ENCODE peak calls at places on chromosomes 3 and 15, in five cellular contexts. One of them, this sample, is unnamed. For H3K36me3, the result is how much of the 10 kb centered on the place peaks cover.

GRCh38 chr15:50358805-50359204 is 3.8 kb upstream of the GABPB1 start:
- DNase-seq in PC-9: no peak
- DNase-seq in CD4-positive, CD25-positive, alpha-beta regulatory T cell: peak
- DNase-seq in CD8-positive, alpha-beta T cell: no peak
- DNase-seq in cardiac muscle cell: peak
- DNase-seq in this sample: no peak

GRCh38 chr15:68224546-68225250 is 4.8 kb downstream of the CLN6 start:
- DNase-seq in cardiac muscle cell: no peak
- DNase-seq in PC-9: no peak
- DNase-seq in CD4-positive, CD25-positive, alpha-beta regulatory T cell: no peak
- DNase-seq in CD8-positive, alpha-beta T cell: peak
- DNase-seq in this sample: no peak

GRCh38 chr3:46669191-46669999 is 24.1 kb downstream of the ALS2CL start:
- DNase-seq in CD4-positive, CD25-positive, alpha-beta regulatory T cell: no peak
- DNase-seq in PC-9: no peak
- DNase-seq in cardiac muscle cell: no peak
- DNase-seq in CD8-positive, alpha-beta T cell: no peak
- DNase-seq in this sample: no peak

GRCh38 chr3:178352300-178353021 is 183.8 kb upstream of the KCNMB2 start:
- DNase-seq in CD4-positive, CD25-positive, alpha-beta regulatory T cell: no peak
- DNase-seq in cardiac muscle cell: peak
- DNase-seq in PC-9: peak
- DNase-seq in CD8-positive, alpha-beta T cell: no peak
- DNase-seq in this sample: no peak

GRCh38 chr15:31250033-31250432 is 76.6 kb upstream of the KLF13 start:
- DNase-seq in CD8-positive, alpha-beta T cell: no peak
- DNase-seq in cardiac muscle cell: no peak
- DNase-seq in CD4-positive, CD25-positive, alpha-beta regulatory T cell: no peak
- DNase-seq in PC-9: no peak
- DNase-seq in this sample: no peak

GRCh38 chr3:32818431-32819085 is 761 bp downstream of the TRIM71 start:
- DNase-seq in PC-9: no peak
- DNase-seq in CD4-positive, CD25-positive, alpha-beta regulatory T cell: no peak
- DNase-seq in CD8-positive, alpha-beta T cell: no peak
- DNase-seq in cardiac muscle cell: no peak
- DNase-seq in this sample: peak

GRCh38 chr3:87771338-87772059 is 287.3 kb downstream of the CGGBP1 start:
- DNase-seq in CD4-positive, CD25-positive, alpha-beta regulatory T cell: no peak
- DNase-seq in cardiac muscle cell: peak
- DNase-seq in CD8-positive, alpha-beta T cell: peak
- DNase-seq in PC-9: no peak
- DNase-seq in this sample: peak

GRCh38 chr15:75947117-75947516 is 43.4 kb downstream of the FBXO22 start:
- DNase-seq in CD8-positive, alpha-beta T cell: no peak
- DNase-seq in cardiac muscle cell: peak
- DNase-seq in PC-9: no peak
- DNase-seq in CD4-positive, CD25-positive, alpha-beta regulatory T cell: no peak
- DNase-seq in this sample: no peak

GRCh38 chr3:20352547-20353164 is 166.7 kb upstream of the SGO1 start:
- DNase-seq in CD8-positive, alpha-beta T cell: no peak
- DNase-seq in cardiac muscle cell: peak
- DNase-seq in CD4-positive, CD25-positive, alpha-beta regulatory T cell: no peak
- DNase-seq in PC-9: no peak
- DNase-seq in this sample: no peak

GRCh38 chr15:34188711-34189110 is 21.2 kb downstream of the KATNBL1 start:
- DNase-seq in cardiac muscle cell: no peak
- DNase-seq in CD8-positive, alpha-beta T cell: no peak
- DNase-seq in CD4-positive, CD25-positive, alpha-beta regulatory T cell: no peak
- DNase-seq in PC-9: no peak
- DNase-seq in this sample: no peak

GRCh38 chr3:71874618-71875017 is 89.7 kb upstream of the PROK2 start:
- DNase-seq in CD8-positive, alpha-beta T cell: no peak
- DNase-seq in CD4-positive, CD25-positive, alpha-beta regulatory T cell: no peak
- DNase-seq in PC-9: no peak
- DNase-seq in cardiac muscle cell: no peak
- DNase-seq in this sample: peak

GRCh38 chr3:145219355-145220196 is 941.4 kb downstream of the PLOD2 start:
- DNase-seq in PC-9: no peak
- DNase-seq in CD8-positive, alpha-beta T cell: no peak
- DNase-seq in CD4-positive, CD25-positive, alpha-beta regulatory T cell: no peak
- DNase-seq in cardiac muscle cell: no peak
- DNase-seq in this sample: no peak

GRCh38 chr15:48493084-48493762 is 152.3 kb downstream of the FBN1 start:
- DNase-seq in CD8-positive, alpha-beta T cell: no peak
- DNase-seq in CD4-positive, CD25-positive, alpha-beta regulatory T cell: no peak
- DNase-seq in PC-9: no peak
- DNase-seq in cardiac muscle cell: peak
- DNase-seq in this sample: no peak

GRCh38 chr15:64156652-64157331 is 5.3 kb downstream of the SNX22 start:
- DNase-seq in cardiac muscle cell: no peak
- DNase-seq in PC-9: no peak
- DNase-seq in CD4-positive, CD25-positive, alpha-beta regulatory T cell: no peak
- DNase-seq in CD8-positive, alpha-beta T cell: no peak
- DNase-seq in this sample: no peak

GRCh38 chr3:100213891-100214573 is 46.8 kb upstream of the TBC1D23 start:
- DNase-seq in PC-9: no peak
- DNase-seq in CD4-positive, CD25-positive, alpha-beta regulatory T cell: no peak
- DNase-seq in CD8-positive, alpha-beta T cell: no peak
- DNase-seq in cardiac muscle cell: no peak
- DNase-seq in this sample: no peak

GRCh38 chr3:53030864-53031445 is 14.9 kb downstream of the SFMBT1 start:
- DNase-seq in CD8-positive, alpha-beta T cell: peak
- DNase-seq in PC-9: no peak
- DNase-seq in cardiac muscle cell: no peak
- DNase-seq in CD4-positive, CD25-positive, alpha-beta regulatory T cell: no peak
- DNase-seq in this sample: no peak

GRCh38 chr3:148924572-148924971 is 59.5 kb downstream of the CPA3 start:
- DNase-seq in CD8-positive, alpha-beta T cell: no peak
- DNase-seq in PC-9: no peak
- DNase-seq in CD4-positive, CD25-positive, alpha-beta regulatory T cell: no peak
- DNase-seq in cardiac muscle cell: peak
- DNase-seq in this sample: no peak

GRCh38 chr3:14563946-14564539 is 23.9 kb upstream of the GRIP2 start:
- DNase-seq in CD8-positive, alpha-beta T cell: no peak
- DNase-seq in PC-9: no peak
- DNase-seq in cardiac muscle cell: no peak
- DNase-seq in CD4-positive, CD25-positive, alpha-beta regulatory T cell: no peak
- DNase-seq in this sample: no peak

GRCh38 chr3:146972726-146973125 is 367.6 kb upstream of the PLSCR5 start:
- DNase-seq in PC-9: no peak
- DNase-seq in CD8-positive, alpha-beta T cell: no peak
- DNase-seq in CD4-positive, CD25-positive, alpha-beta regulatory T cell: no peak
- DNase-seq in cardiac muscle cell: peak
- DNase-seq in this sample: no peak

GRCh38 chr3:96813134-96813819 is 1.1 kb upstream of the EPHA6 start:
- DNase-seq in cardiac muscle cell: peak
- DNase-seq in CD8-positive, alpha-beta T cell: no peak
- DNase-seq in CD4-positive, CD25-positive, alpha-beta regulatory T cell: no peak
- DNase-seq in PC-9: peak
- DNase-seq in this sample: peak

GRCh38 chr3:58155838-58156237 is 54.9 kb downstream of the DNASE1L3 start:
- DNase-seq in PC-9: no peak
- DNase-seq in CD4-positive, CD25-positive, alpha-beta regulatory T cell: no peak
- DNase-seq in CD8-positive, alpha-beta T cell: no peak
- DNase-seq in cardiac muscle cell: no peak
- DNase-seq in this sample: no peak
- H3K36me3 ChIP-seq in PC-9: under half
- H3K36me3 ChIP-seq in CD4-positive, CD25-positive, alpha-beta regulatory T cell: under half
- H3K36me3 ChIP-seq in CD8-positive, alpha-beta T cell: under half
- H3K36me3 ChIP-seq in cardiac muscle cell: under half
- H3K36me3 ChIP-seq in this sample: under half

GRCh38 chr15:89893027-89893426 is 767 bp downstream of the AP3S2 start:
- DNase-seq in cardiac muscle cell: peak
- DNase-seq in CD8-positive, alpha-beta T cell: no peak
- DNase-seq in CD4-positive, CD25-positive, alpha-beta regulatory T cell: no peak
- DNase-seq in PC-9: no peak
- DNase-seq in this sample: no peak
- H3K4me3 ChIP-seq in cardiac muscle cell: peak
- H3K4me3 ChIP-seq in CD8-positive, alpha-beta T cell: peak
- H3K4me3 ChIP-seq in CD4-positive, CD25-positive, alpha-beta regulatory T cell: peak
- H3K4me3 ChIP-seq in PC-9: peak
- H3K4me3 ChIP-seq in this sample: peak

GRCh38 chr3:12588039-12588673 is 31.3 kb downstream of the MKRN2 start:
- DNase-seq in CD4-positive, CD25-positive, alpha-beta regulatory T cell: no peak
- DNase-seq in cardiac muscle cell: peak
- DNase-seq in CD8-positive, alpha-beta T cell: no peak
- DNase-seq in PC-9: no peak
- DNase-seq in this sample: no peak
- H3K36me3 ChIP-seq in CD4-positive, CD25-positive, alpha-beta regulatory T cell: half or more
- H3K36me3 ChIP-seq in cardiac muscle cell: half or more
- H3K36me3 ChIP-seq in CD8-positive, alpha-beta T cell: half or more
- H3K36me3 ChIP-seq in PC-9: under half
- H3K36me3 ChIP-seq in this sample: under half

DNA sequence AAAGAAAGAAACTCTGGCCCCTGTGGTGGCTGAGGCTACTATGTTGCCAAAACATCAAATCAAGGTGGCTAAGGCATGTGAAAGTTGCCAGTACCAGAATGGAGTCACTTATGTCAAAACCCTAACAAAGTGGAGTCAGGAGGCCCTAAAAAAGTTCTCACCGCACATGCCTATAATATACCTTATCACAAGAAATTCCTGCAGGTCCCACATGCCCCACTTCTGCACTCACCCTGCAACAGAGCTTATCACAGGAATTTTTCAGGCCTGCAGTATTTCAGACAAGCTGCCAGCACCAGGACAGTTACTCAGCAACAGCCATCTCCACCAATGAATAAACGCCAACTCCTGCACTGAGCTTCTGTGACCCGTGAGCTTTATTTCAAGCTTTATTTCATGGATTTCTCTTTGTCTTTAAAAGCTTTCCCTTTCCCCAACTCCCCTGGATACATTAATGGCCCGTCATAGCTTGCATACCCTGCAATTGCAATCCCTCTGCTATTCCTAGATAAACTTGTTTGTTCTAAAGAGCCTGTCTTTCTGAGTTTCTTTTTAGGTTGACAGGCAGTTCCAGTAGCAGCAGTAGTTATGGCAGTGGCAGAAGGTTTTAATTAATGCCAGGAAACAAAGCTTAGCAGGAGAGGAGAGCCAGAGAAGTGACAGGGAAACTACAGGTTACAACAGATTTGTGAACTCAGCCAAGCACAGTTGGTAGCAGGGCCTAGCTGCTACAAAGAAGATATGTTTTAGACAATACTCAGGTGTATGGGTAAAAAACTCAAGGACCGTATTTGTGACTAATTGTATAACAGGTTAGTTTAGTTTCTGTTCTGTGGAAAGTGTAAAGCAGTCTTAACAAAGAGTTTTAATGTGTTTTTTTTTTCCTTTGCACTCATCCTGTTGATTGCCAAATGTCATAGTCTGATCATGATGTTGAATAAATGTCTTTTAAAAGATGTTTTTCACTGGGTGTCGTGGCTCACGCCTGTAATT is 15.9 kb upstream of the TMEM42 start:
- DNase-seq in PC-9: no peak
- DNase-seq in CD4-positive, CD25-positive, alpha-beta regulatory T cell: no peak
- DNase-seq in cardiac muscle cell: peak
- DNase-seq in CD8-positive, alpha-beta T cell: no peak
- DNase-seq in this sample: no peak
- H3K4me3 ChIP-seq in PC-9: no peak
- H3K4me3 ChIP-seq in CD4-positive, CD25-positive, alpha-beta regulatory T cell: no peak
- H3K4me3 ChIP-seq in cardiac muscle cell: no peak
- H3K4me3 ChIP-seq in CD8-positive, alpha-beta T cell: no peak
- H3K4me3 ChIP-seq in this sample: no peak